ENCODE peak calls at places on chromosomes 6 and 20, in six cellular contexts. R, N, X, T, J and V are unnamed samples.
A peak's percentile ranks its signal among the peaks of the same experiment; 100 is the strongest.

GRCh38 chr6:148757944-148758343 is 11.1 kb downstream of the UST start:
- DNase-seq in R (no peak), N (no peak), X (no peak), T (no peak), J (no peak), V (no peak)

GRCh38 chr6:43740961-43741764 is 28.8 kb upstream of the VEGFA start:
- DNase-seq in R (no peak), N (no peak), X (no peak), T (no peak), J (no peak), V (no peak)

GRCh38 chr6:147222160-147222838 is 18.1 kb downstream of the STXBP5 start:
- DNase-seq in R (peak; percentile 14), N (peak; percentile 26), X (peak; percentile 25), T (peak; percentile 52), J (peak; percentile 55), V (no peak)

GRCh38 chr6:82959385-82959941 is 106.2 kb downstream of the UBE3D start:
- DNase-seq in R (no peak), N (no peak), X (no peak), T (peak; percentile 70), J (no peak), V (no peak)

GRCh38 chr6:35062676-35063574 is 78.2 kb downstream of the TCP11 start:
- DNase-seq in R (no peak), N (peak; percentile 8), X (no peak), T (no peak), J (no peak), V (no peak)

GRCh38 chr6:138805431-138805830 is 9.5 kb downstream of the ECT2L start:
- DNase-seq in R (no peak), N (no peak), X (no peak), T (peak; percentile 68), J (no peak), V (no peak)

GRCh38 chr6:27130668-27131428 is 116.7 kb upstream of the PRSS16 start:
- DNase-seq in R (no peak), N (peak; percentile 54), X (no peak), T (no peak), J (peak; percentile 21), V (no peak)

GRCh38 chr6:42783177-42783875 is 1.5 kb downstream of the BICRAL start:
- DNase-seq in R (peak; percentile 80), N (peak; percentile 78), X (peak; percentile 95), T (peak; percentile 59), J (peak; percentile 68), V (peak; percentile 25)

GRCh38 chr6:53440331-53440730 is 91.6 kb upstream of the ELOVL5 start:
- DNase-seq in R (no peak), N (no peak), X (no peak), T (no peak), J (peak; percentile 20), V (no peak)

GRCh38 chr6:77456531-77457248 is 6.6 kb downstream of the HTR1B start:
- DNase-seq in R (no peak), N (no peak), X (no peak), T (peak; percentile 100), J (peak; percentile 58), V (no peak)

GRCh38 chr6:125207956-125208355 is 54.4 kb downstream of the TPD52L1 start:
- DNase-seq in R (no peak), N (no peak), X (no peak), T (peak; percentile 46), J (no peak), V (no peak)

GRCh38 chr20:38680492-38681118 is 43.7 kb upstream of the SLC32A1 start:
- DNase-seq in R (peak; percentile 88), N (peak; percentile 18), X (peak; percentile 19), T (peak; percentile 28), J (peak; percentile 60), V (peak; percentile 70)

GRCh38 chr6:34205466-34205865 is 31.2 kb upstream of the HMGA1 start:
- DNase-seq in R (no peak), N (no peak), X (no peak), T (peak; percentile 25), J (no peak), V (no peak)

GRCh38 chr20:38222231-38222922 is 38.2 kb downstream of the KIAA1755 start:
- DNase-seq in R (peak; percentile 78), N (peak; percentile 42), X (peak; percentile 30), T (peak; percentile 48), J (peak; percentile 83), V (peak; percentile 85)

GRCh38 chr6:161135695-161136591 is 137.9 kb downstream of the AGPAT4 start:
- DNase-seq in R (no peak), N (no peak), X (no peak), T (no peak), J (no peak), V (no peak)

GRCh38 chr6:90160013-90160412 is 136.6 kb downstream of the BACH2 start:
- DNase-seq in R (peak; percentile 36), N (no peak), X (no peak), T (no peak), J (no peak), V (no peak)

GRCh38 chr6:134508862-134509498 is 191.1 kb upstream of the SGK1 start:
- DNase-seq in R (no peak), N (no peak), X (no peak), T (no peak), J (peak; percentile 47), V (no peak)

GRCh38 chr6:65149841-65150240 is 557.2 kb downstream of the EYS start:
- DNase-seq in R (no peak), N (no peak), X (no peak), T (no peak), J (no peak), V (no peak)

GRCh38 chr20:46145646-46146045 is 27.5 kb downstream of the CD40 start:
- DNase-seq in R (no peak), N (no peak), X (no peak), T (no peak), J (no peak), V (no peak)

GRCh38 chr6:133631421-133631820 is 257.5 kb upstream of the TCF21 start:
- DNase-seq in R (no peak), N (no peak), X (no peak), T (peak; percentile 73), J (peak; percentile 54), V (no peak)

GRCh38 chr6:30769088-30769852 is 24.9 kb upstream of the IER3 start:
- DNase-seq in R (peak; percentile 18), N (peak; percentile 66), X (peak; percentile 47), T (peak; percentile 98), J (peak; percentile 96), V (peak; percentile 19)

GRCh38 chr20:36754656-36755222 is 8.8 kb upstream of the NDRG3 start:
- DNase-seq in R (peak; percentile 82), N (peak; percentile 64), X (peak; percentile 54), T (peak; percentile 88), J (peak; percentile 79), V (peak; percentile 50)

GRCh38 chr6:15763827-15764226 is 101.0 kb upstream of the DTNBP1 start:
- DNase-seq in R (peak; percentile 43), N (no peak), X (no peak), T (peak; percentile 22), J (peak; percentile 17), V (no peak)

GRCh38 chr20:13149371-13149770 is 71.7 kb upstream of the ISM1 start:
- DNase-seq in R (no peak), N (no peak), X (no peak), T (no peak), J (no peak), V (no peak)

GRCh38 chr6:84172080-84172479 is 55.4 kb downstream of the CEP162 start:
- DNase-seq in R (no peak), N (no peak), X (no peak), T (no peak), J (no peak), V (no peak)

GRCh38 chr20:26209171-26209941 is 512.7 kb upstream of the ZNF337 start:
- DNase-seq in R (peak; percentile 31), N (peak; percentile 5), X (peak; percentile 14), T (peak; percentile 11), J (no peak), V (no peak)

GRCh38 chr6:10555625-10556309 is 34.6 kb downstream of the GCNT2 start:
- DNase-seq in R (peak; percentile 78), N (no peak), X (no peak), T (peak; percentile 8), J (no peak), V (peak; percentile 65)

GRCh38 chr6:5726976-5727718 is 279.6 kb downstream of the NRN1 start:
- DNase-seq in R (no peak), N (no peak), X (no peak), T (peak; percentile 21), J (no peak), V (no peak)

GRCh38 chr20:37988555-37988954 is 44.7 kb downstream of the TTI1 start:
- DNase-seq in R (no peak), N (no peak), X (no peak), T (no peak), J (no peak), V (no peak)

GRCh38 chr6:166939276-166939816 is 17.0 kb downstream of the RNASET2 start:
- DNase-seq in R (no peak), N (no peak), X (no peak), T (no peak), J (no peak), V (no peak)

GRCh38 chr6:31946370-31946885 is 533 bp downstream of the CFB start:
- DNase-seq in R (no peak), N (no peak), X (no peak), T (no peak), J (no peak), V (no peak)
- H3K4me3 ChIP-seq in R (no peak overlapping the region), N (no peak overlapping the region), X (no peak overlapping the region), T (no peak overlapping the region), J (no peak overlapping the region), V (no peak overlapping the region)

GRCh38 chr20:59662856-59663512 is 58.6 kb downstream of the PHACTR3 start:
- DNase-seq in R (no peak), N (no peak), X (no peak), T (no peak), J (no peak), V (no peak)
- H3K9me3 ChIP-seq in R (no peaks in the 10 kb centered on the region), N (peaks cover 6% of the 10 kb centered on the region), X (peaks cover 16% of the 10 kb centered on the region), T (peaks cover 53% of the 10 kb centered on the region), J (no peaks in the 10 kb centered on the region), V (peaks cover 2% of the 10 kb centered on the region)

DNA sequence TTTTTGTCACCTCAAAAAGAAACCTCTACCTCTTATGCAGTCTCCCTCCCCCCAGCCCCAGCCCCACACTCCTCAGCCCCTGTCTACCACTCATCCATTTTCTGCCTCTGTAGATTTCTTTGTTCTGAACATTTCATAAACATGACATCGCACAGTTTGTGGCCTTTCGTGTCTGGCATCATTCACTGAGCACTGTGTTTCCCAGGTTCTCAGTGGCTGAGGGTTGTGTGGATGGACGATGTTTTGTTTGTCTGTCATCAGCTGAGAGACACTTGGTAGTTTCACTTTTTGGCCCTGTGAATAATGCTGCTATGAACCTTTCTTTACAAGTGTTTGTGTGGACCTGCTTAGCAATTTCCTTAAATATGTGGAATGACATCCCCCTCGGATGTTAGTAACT is 64.5 kb downstream of the FAM120B start:
- DNase-seq in R (no peak), N (no peak), X (no peak), T (peak; percentile 30), J (no peak), V (no peak)
- H3K36me3 ChIP-seq in R (no peaks in the 10 kb centered on the region), N (peaks cover 60% of the 10 kb centered on the region), X (no peaks in the 10 kb centered on the region), T (peaks cover 16% of the 10 kb centered on the region), J (no peaks in the 10 kb centered on the region), V (no peaks in the 10 kb centered on the region)

GRCh38 chr6:24929255-24929654 is 6.5 kb downstream of the RIPOR2 start:
- DNase-seq in R (no peak), N (peak; percentile 65), X (no peak), T (no peak), J (no peak), V (no peak)
- H3K4me3 ChIP-seq in R (no peak overlapping the region), N (peak overlapping the region; percentile 99), X (peak overlapping the region; percentile 89), T (no peak overlapping the region), J (no peak overlapping the region), V (no peak overlapping the region)

GRCh38 chr20:56175884-56176283 is 72.6 kb upstream of the MC3R start:
- DNase-seq in R (no peak), N (no peak), X (no peak), T (no peak), J (no peak), V (no peak)
- H3K9me3 ChIP-seq in R (no peaks in the 10 kb centered on the region), N (no peaks in the 10 kb centered on the region), X (no peaks in the 10 kb centered on the region), T (peaks cover 20% of the 10 kb centered on the region), J (no peaks in the 10 kb centered on the region), V (no peaks in the 10 kb centered on the region)

GRCh38 chr20:32142991-32143390 is 33.5 kb downstream of the TM9SF4 start:
- DNase-seq in R (no peak), N (no peak), X (no peak), T (no peak), J (no peak), V (no peak)
- H3K36me3 ChIP-seq in R (peaks cover 52% of the 10 kb centered on the region), N (peaks cover 90% of the 10 kb centered on the region), X (peaks cover 36% of the 10 kb centered on the region), T (peaks cover 72% of the 10 kb centered on the region), J (peaks cover 73% of the 10 kb centered on the region), V (peaks cover 78% of the 10 kb centered on the region)